ENCODE peak calls at places on chromosome 1, in five cellular contexts. G is uterus; J is AG10803; K is tibial artery; C is CD8-positive, alpha-beta T cell. R is an unnamed sample.

GRCh38 chr1:161258439-161259386 is at the start of gene PCP4L1:
- DNase-seq in G (no peak), J (peak; percentile 29), K (no peak), C (peak; percentile 25), R (peak; percentile 62)

GRCh38 chr1:214563881-214564280 is 12.5 kb upstream of the PTPN14 start:
- DNase-seq in G (no peak), J (peak; percentile 59), K (no peak), C (no peak), R (no peak)

GRCh38 chr1:184813528-184814089 is 59.0 kb upstream of the EDEM3 start:
- DNase-seq in G (no peak), J (no peak), K (no peak), C (no peak), R (no peak)

GRCh38 chr1:178928985-178929384 is 58.1 kb upstream of the ANGPTL1 start:
- DNase-seq in G (no peak), J (no peak), K (no peak), C (no peak), R (no peak)

GRCh38 chr1:48019714-48020315 is 22.6 kb upstream of the TRABD2B start:
- DNase-seq in G (peak; percentile 51), J (peak; percentile 55), K (peak; percentile 98), C (no peak), R (no peak)

GRCh38 chr1:192448026-192448578 is 127.5 kb upstream of the RGS1 start:
- DNase-seq in G (no peak), J (peak; percentile 5), K (no peak), C (no peak), R (no peak)

GRCh38 chr1:172544481-172545104 is 11.6 kb downstream of the SUCO start:
- DNase-seq in G (no peak), J (no peak), K (no peak), C (no peak), R (no peak)

GRCh38 chr1:235227414-235227813 is 66.4 kb upstream of the RBM34 start:
- DNase-seq in G (no peak), J (no peak), K (no peak), C (no peak), R (no peak)

GRCh38 chr1:167128261-167129227 is 34.7 kb downstream of the STYXL2 start:
- DNase-seq in G (no peak), J (no peak), K (no peak), C (no peak), R (no peak)

GRCh38 chr1:31663622-31664452 is 19.2 kb upstream of the PEF1 start:
- DNase-seq in G (peak; percentile 74), J (peak; percentile 28), K (no peak), C (peak; percentile 59), R (peak; percentile 76)

GRCh38 chr1:79976287-79976686 is 969.8 kb upstream of the ADGRL4 start:
- DNase-seq in G (no peak), J (no peak), K (no peak), C (no peak), R (no peak)

GRCh38 chr1:65820983-65821382 is 28.3 kb downstream of the PDE4B start:
- DNase-seq in G (no peak), J (peak; percentile 98), K (no peak), C (no peak), R (no peak)

GRCh38 chr1:185398022-185398421 is 81.0 kb upstream of the IVNS1ABP start:
- DNase-seq in G (no peak), J (no peak), K (no peak), C (no peak), R (no peak)

GRCh38 chr1:183590225-183591191 is at the start of gene NCF2:
- DNase-seq in G (no peak), J (no peak), K (no peak), C (no peak), R (no peak)

GRCh38 chr1:202162418-202163280 is 2.2 kb upstream of the PTPN7 start:
- DNase-seq in G (no peak), J (no peak), K (no peak), C (peak; percentile 34), R (no peak)

GRCh38 chr1:172134087-172134731 is 286.3 kb upstream of the C1orf105 start:
- DNase-seq in G (no peak), J (no peak), K (no peak), C (no peak), R (no peak)

GRCh38 chr1:11704691-11705475 is 13.4 kb downstream of the DRAXIN start:
- DNase-seq in G (no peak), J (no peak), K (no peak), C (no peak), R (no peak)

GRCh38 chr1:18485227-18485626 is 4.5 kb downstream of the KLHDC7A start:
- DNase-seq in G (no peak), J (no peak), K (no peak), C (no peak), R (no peak)

DNA sequence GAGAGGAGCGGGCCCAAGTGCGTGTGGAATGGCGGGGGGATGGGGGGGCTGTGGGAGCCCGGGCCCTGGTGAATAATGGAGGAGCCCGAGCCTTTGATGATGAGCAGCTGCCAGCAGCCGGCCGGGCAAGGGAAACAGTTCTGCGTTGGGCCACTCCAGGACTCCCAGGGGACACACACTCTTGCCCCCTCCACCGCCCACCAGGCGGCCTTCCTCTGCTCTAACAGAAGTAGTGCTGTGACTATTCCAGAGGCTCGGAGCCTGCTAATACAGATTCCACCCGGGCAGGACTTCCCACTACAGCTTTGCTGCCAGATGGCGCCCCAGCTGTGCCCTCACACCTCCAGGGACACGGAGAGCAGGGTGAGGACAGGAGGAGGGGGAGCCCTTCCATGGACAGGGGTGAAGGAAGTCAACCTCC is 48.2 kb upstream of the LRP8 start:
- DNase-seq in G (peak; percentile 9), J (no peak), K (peak; percentile 50), C (no peak), R (no peak)
- TF ChIP-seq CTCF in G (no peak), J (no peak), K (no peak), C (no peak), R (no peak)

DNA sequence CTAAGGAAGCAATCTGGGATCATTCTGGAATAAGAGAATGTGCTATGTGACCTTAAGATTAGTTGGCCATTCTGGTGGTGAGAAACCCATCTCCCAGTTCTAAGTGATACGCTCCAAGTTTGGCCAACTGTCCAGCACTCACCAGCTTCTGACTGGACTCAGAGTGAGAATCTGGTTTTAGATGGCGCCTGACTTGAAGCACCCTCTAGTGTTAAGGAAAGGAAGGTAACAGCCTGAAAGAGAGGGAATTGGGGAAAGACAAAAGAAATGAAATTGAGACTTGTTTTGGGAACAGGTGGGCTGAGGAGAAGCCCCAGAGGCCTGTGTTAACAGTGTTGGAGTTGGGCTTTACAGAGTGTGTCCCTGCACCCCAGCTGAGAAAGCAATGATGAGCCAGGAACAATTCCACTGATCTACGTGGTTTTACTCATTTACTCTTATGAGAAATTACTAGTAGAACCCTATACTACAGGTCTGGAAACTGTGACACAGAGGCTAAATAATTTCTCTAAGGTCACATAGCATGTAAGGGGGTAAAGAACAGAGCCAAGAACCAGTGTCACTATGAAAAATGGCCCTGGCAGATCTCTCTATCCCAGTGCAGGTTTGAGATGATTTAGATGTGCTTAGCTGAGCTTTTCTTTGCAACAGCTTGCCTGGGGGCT is 9.3 kb upstream of the FCAMR start:
- DNase-seq in G (no peak), J (peak; percentile 33), K (no peak), C (no peak), R (no peak)
- TF ChIP-seq CTCF in G (no peak), J (peak; percentile 70), K (no peak), C (no peak), R (peak; percentile 59)

GRCh38 chr1:174189424-174190062 is 30.2 kb downstream of the RABGAP1L start:
- DNase-seq in G (no peak), J (no peak), K (no peak), C (no peak), R (no peak)
- TF ChIP-seq CTCF in G (no peak), J (no peak), K (no peak), C (no peak), R (no peak)

DNA sequence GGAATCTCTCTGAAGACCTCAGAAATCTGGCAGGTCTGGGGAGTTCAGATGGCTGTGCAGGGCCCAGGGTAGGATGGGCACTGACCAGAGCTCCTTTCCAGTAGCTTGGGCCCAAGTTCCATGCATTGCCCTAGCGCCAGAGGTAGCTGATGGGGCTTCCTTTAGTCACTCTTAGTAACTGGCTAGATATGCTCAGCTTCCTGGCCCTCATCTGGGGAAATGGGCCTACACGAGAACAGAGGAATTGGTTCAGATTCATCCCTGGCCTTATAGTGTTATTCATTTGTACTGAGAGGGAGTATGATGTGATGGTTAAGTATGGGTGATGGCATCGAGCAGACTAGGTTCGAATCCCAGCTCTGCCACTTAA is 15.5 kb upstream of the PSMB2 start:
- DNase-seq in G (no peak), J (no peak), K (peak; percentile 3), C (no peak), R (no peak)
- TF ChIP-seq CTCF in G (no peak), J (no peak), K (no peak), C (no peak), R (no peak)

DNA sequence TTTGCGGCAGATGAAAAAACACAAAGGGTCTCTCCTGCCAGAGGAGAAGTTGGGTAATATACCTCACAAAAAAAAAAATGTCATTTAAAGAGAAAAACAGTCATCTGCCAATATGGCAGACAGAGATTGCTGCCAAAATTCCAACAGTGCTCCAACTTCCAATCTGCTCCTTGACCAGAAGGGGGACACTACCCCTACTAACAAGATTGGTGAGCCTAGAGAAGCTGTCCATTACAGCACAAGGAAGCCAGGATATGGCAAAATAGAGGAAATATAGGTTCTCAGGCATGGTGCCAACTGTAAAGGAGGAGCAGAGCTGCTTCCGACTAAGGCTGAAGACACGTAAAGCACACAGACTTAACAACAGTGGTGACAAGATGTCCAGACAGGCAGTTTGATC is 453.5 kb downstream of the TTLL7 start:
- DNase-seq in G (no peak), J (no peak), K (no peak), C (no peak), R (no peak)
- TF ChIP-seq CTCF in G (no peak), J (peak; percentile 12), K (no peak), C (no peak), R (peak; percentile 41)

DNA sequence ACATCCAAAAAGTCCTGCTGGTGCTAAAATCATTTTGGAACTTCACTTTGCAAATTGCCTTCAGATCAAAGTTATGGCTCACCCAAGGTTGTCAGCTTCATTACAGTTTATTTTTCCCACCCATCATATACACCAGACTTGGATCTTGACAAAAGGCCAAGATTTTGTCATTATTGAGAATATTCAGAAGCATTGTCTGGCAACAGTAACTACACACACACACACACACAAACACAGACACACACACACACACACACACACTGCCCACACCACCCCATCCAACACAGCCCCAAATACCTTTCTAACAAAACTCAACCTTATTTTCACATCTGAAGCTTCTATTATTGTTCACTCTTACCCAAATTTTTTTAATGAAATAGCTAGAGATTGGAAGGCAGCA is 139.0 kb upstream of the ZC3H11B start:
- DNase-seq in G (no peak), J (no peak), K (no peak), C (no peak), R (no peak)
- TF ChIP-seq CTCF in G (no peak), J (no peak), K (no peak), C (no peak), R (no peak)

GRCh38 chr1:26145960-26146294 is 13.0 kb upstream of the FAM110D start:
- DNase-seq in G (no peak), J (no peak), K (no peak), C (no peak), R (no peak)

GRCh38 chr1:26138974-26139558 is 19.8 kb upstream of the FAM110D start:
- DNase-seq in G (no peak), J (no peak), K (no peak), C (no peak), R (no peak)

GRCh38 chr1:26145041-26145959 is 13.6 kb upstream of the FAM110D start:
- DNase-seq in G (peak; percentile 68), J (peak; percentile 76), K (peak; percentile 83), C (peak; percentile 79), R (peak; percentile 67)

GRCh38 chr1:26142165-26142564 is 16.7 kb upstream of the FAM110D start:
- DNase-seq in G (no peak), J (no peak), K (no peak), C (no peak), R (no peak)
- TF ChIP-seq CTCF in G (no peak), J (peak; percentile 13), K (no peak), C (no peak), R (no peak)